ENCODE peak calls at places on chromosomes 12 and 14, in seven cellular contexts. T, Q, H, Y, R, D and N are unnamed samples.
A peak's percentile ranks its signal among the peaks of the same experiment; 100 is the strongest.

GRCh38 chr12:45518516-45519235 is 210.8 kb upstream of the ARID2 start:
- DNase-seq in T (no peak), Q (no peak), H (peak; percentile 68), Y (no peak), R (no peak), D (no peak), N (peak; percentile 76)

GRCh38 chr12:25387136-25388050 is 136.7 kb upstream of the KRAS start:
- DNase-seq in T (peak; percentile 92), Q (peak; percentile 79), H (peak; percentile 72), Y (peak; percentile 86), R (peak; percentile 69), D (peak; percentile 94), N (peak; percentile 87)

GRCh38 chr12:115452751-115453281 is 768.8 kb upstream of the TBX3 start:
- DNase-seq in T (no peak), Q (no peak), H (no peak), Y (no peak), R (no peak), D (no peak), N (no peak)

GRCh38 chr12:50188875-50189575 is 21.9 kb upstream of the CERS5 start:
- DNase-seq in T (no peak), Q (no peak), H (no peak), Y (no peak), R (no peak), D (no peak), N (peak; percentile 74)

GRCh38 chr12:47885012-47885501 is 19.7 kb downstream of the VDR start:
- DNase-seq in T (no peak), Q (no peak), H (no peak), Y (no peak), R (no peak), D (no peak), N (peak; percentile 89)

GRCh38 chr14:34571771-34572170 is 32.3 kb upstream of the EAPP start:
- DNase-seq in T (no peak), Q (no peak), H (no peak), Y (no peak), R (no peak), D (no peak), N (peak; percentile 17)

GRCh38 chr12:38508246-38508645 is 191.7 kb downstream of the ALG10B start:
- DNase-seq in T (no peak), Q (no peak), H (no peak), Y (no peak), R (no peak), D (no peak), N (no peak)

GRCh38 chr14:22994762-22995275 is 12.5 kb upstream of the AJUBA start:
- DNase-seq in T (peak; percentile 48), Q (no peak), H (no peak), Y (peak; percentile 24), R (no peak), D (peak; percentile 76), N (no peak)

GRCh38 chr14:88614218-88614907 is 51.5 kb downstream of the ZC3H14 start:
- DNase-seq in T (peak; percentile 81), Q (peak; percentile 19), H (no peak), Y (no peak), R (no peak), D (peak; percentile 76), N (no peak)

GRCh38 chr14:103126088-103126872 is 3.0 kb downstream of the TNFAIP2 start:
- DNase-seq in T (no peak), Q (no peak), H (no peak), Y (peak; percentile 18), R (no peak), D (no peak), N (no peak)

GRCh38 chr12:51028126-51028810 is 2.1 kb upstream of the SLC11A2 start:
- DNase-seq in T (peak; percentile 33), Q (no peak), H (no peak), Y (no peak), R (peak; percentile 57), D (no peak), N (no peak)

GRCh38 chr14:61451891-61452400 is 130.6 kb downstream of the PRKCH start:
- DNase-seq in T (no peak), Q (no peak), H (no peak), Y (no peak), R (no peak), D (no peak), N (peak; percentile 60)

GRCh38 chr14:80213602-80214001 is 2.3 kb upstream of the DIO2 start:
- DNase-seq in T (peak; percentile 59), Q (peak; percentile 61), H (no peak), Y (no peak), R (peak; percentile 40), D (peak; percentile 33), N (no peak)

GRCh38 chr14:91714805-91715204 is 17.1 kb downstream of the CATSPERB start:
- DNase-seq in T (no peak), Q (no peak), H (peak; percentile 23), Y (no peak), R (no peak), D (no peak), N (peak; percentile 62)

GRCh38 chr14:49992448-49992847 is 99.6 kb downstream of the ARF6 start:
- DNase-seq in T (no peak), Q (no peak), H (no peak), Y (no peak), R (no peak), D (no peak), N (no peak)

GRCh38 chr12:85835810-85836715 is at the start of gene RASSF9:
- DNase-seq in T (peak; percentile 43), Q (peak; percentile 67), H (no peak), Y (peak; percentile 63), R (no peak), D (peak; percentile 94), N (no peak)

GRCh38 chr14:61064210-61064609 is 83.2 kb downstream of the SLC38A6 start:
- DNase-seq in T (no peak), Q (no peak), H (no peak), Y (no peak), R (no peak), D (no peak), N (no peak)

GRCh38 chr14:104350463-104351185 is 212.2 kb downstream of the KIF26A start:
- DNase-seq in T (no peak), Q (no peak), H (no peak), Y (peak; percentile 26), R (no peak), D (no peak), N (peak; percentile 42)

GRCh38 chr14:64731141-64731581 is 26.9 kb downstream of the PLEKHG3 start:
- DNase-seq in T (no peak), Q (no peak), H (no peak), Y (no peak), R (no peak), D (no peak), N (peak; percentile 50)

GRCh38 chr14:92564361-92565039 is 50.9 kb downstream of the RIN3 start:
- DNase-seq in T (no peak), Q (no peak), H (no peak), Y (no peak), R (no peak), D (no peak), N (no peak)

GRCh38 chr14:77067632-77068514 is 30.2 kb upstream of the CIPC start:
- DNase-seq in T (peak; percentile 57), Q (no peak), H (peak; percentile 9), Y (peak; percentile 66), R (no peak), D (peak; percentile 85), N (peak; percentile 83)

GRCh38 chr14:75223664-75224154 is 47.3 kb upstream of the TMED10 start:
- DNase-seq in T (peak; percentile 58), Q (no peak), H (no peak), Y (peak; percentile 52), R (no peak), D (peak; percentile 43), N (no peak)

GRCh38 chr14:72666610-72667009 is 227.3 kb downstream of the DPF3 start:
- DNase-seq in T (peak; percentile 89), Q (no peak), H (no peak), Y (no peak), R (peak; percentile 40), D (peak; percentile 79), N (no peak)

GRCh38 chr14:77220246-77221017 is 38.8 kb downstream of the TMEM63C start:
- DNase-seq in T (no peak), Q (no peak), H (no peak), Y (no peak), R (no peak), D (no peak), N (no peak)

GRCh38 chr14:38791862-38792261 is 311.2 kb downstream of the SEC23A start:
- DNase-seq in T (no peak), Q (no peak), H (no peak), Y (no peak), R (no peak), D (no peak), N (no peak)

GRCh38 chr14:87540339-87540738 is 452.6 kb downstream of the GALC start:
- DNase-seq in T (no peak), Q (no peak), H (no peak), Y (no peak), R (no peak), D (no peak), N (no peak)

GRCh38 chr12:89665556-89665955 is 43.1 kb downstream of the ATP2B1 start:
- DNase-seq in T (no peak), Q (no peak), H (no peak), Y (no peak), R (no peak), D (no peak), N (no peak)

GRCh38 chr12:80939231-80939950 is 1.7 kb upstream of the LIN7A start:
- DNase-seq in T (no peak), Q (no peak), H (no peak), Y (no peak), R (no peak), D (no peak), N (no peak)

GRCh38 chr14:89750206-89750867 is 204.2 kb downstream of the EFCAB11 start:
- DNase-seq in T (peak; percentile 68), Q (no peak), H (no peak), Y (no peak), R (no peak), D (no peak), N (no peak)

GRCh38 chr12:59131462-59131861 is 211.2 kb upstream of the LRIG3 start:
- DNase-seq in T (no peak), Q (no peak), H (no peak), Y (no peak), R (no peak), D (no peak), N (no peak)